ENCODE peak calls at places on chromosomes 13 and 19, in five cellular contexts. Q is neural progenitor cell, E is GM20000, D is osteocyte, L is neural crest cell. W is an unnamed sample.
A peak's percentile ranks its signal among the peaks of the same experiment; 100 is the strongest.

GRCh38 chr19:33810821-33811220 is 14.2 kb downstream of the KCTD15 start:
- DNase-seq in Q (no peak), E (no peak), D (no peak), L (no peak), W (no peak)

GRCh38 chr13:111665691-111666095 is 345.3 kb downstream of the TEX29 start:
- DNase-seq in Q (no peak), E (no peak), D (peak; percentile 82), L (no peak), W (no peak)

GRCh38 chr19:33473644-33474305 is 47.8 kb downstream of the PEPD start:
- DNase-seq in Q (no peak), E (no peak), D (peak; percentile 79), L (no peak), W (no peak)

GRCh38 chr13:44451109-44451508 is 77.5 kb downstream of the SERP2 start:
- DNase-seq in Q (no peak), E (no peak), D (no peak), L (no peak), W (no peak)

GRCh38 chr13:30053904-30054303 is 203.5 kb upstream of the UBL3 start:
- DNase-seq in Q (no peak), E (no peak), D (no peak), L (peak; percentile 19), W (no peak)

GRCh38 chr13:29849071-29849541 is 1.3 kb downstream of the UBL3 start:
- DNase-seq in Q (peak; percentile 23), E (peak; percentile 28), D (no peak), L (no peak), W (no peak)

GRCh38 chr13:108086678-108087077 is 128.7 kb downstream of the LIG4 start:
- DNase-seq in Q (peak; percentile 18), E (no peak), D (no peak), L (no peak), W (no peak)

GRCh38 chr13:73835138-73835721 is 299.0 kb downstream of the KLF12 start:
- DNase-seq in Q (peak; percentile 44), E (peak; percentile 42), D (no peak), L (no peak), W (no peak)

GRCh38 chr19:38666662-38667448 is 19.4 kb downstream of the ACTN4 start:
- DNase-seq in Q (peak; percentile 58), E (peak; percentile 70), D (no peak), L (no peak), W (no peak)

GRCh38 chr13:48775804-48776203 is 122.1 kb downstream of the CYSLTR2 start:
- DNase-seq in Q (no peak), E (no peak), D (no peak), L (no peak), W (no peak)

GRCh38 chr19:5961969-5962945 is 15.7 kb downstream of the RANBP3 start:
- DNase-seq in Q (no peak), E (no peak), D (no peak), L (no peak), W (no peak)

GRCh38 chr13:73708393-73708985 is 425.7 kb downstream of the KLF12 start:
- DNase-seq in Q (peak; percentile 76), E (peak; percentile 46), D (no peak), L (peak; percentile 27), W (peak; percentile 12)

GRCh38 chr13:35621989-35622388 is 145.5 kb upstream of the MAB21L1 start:
- DNase-seq in Q (no peak), E (no peak), D (no peak), L (no peak), W (no peak)

GRCh38 chr13:75214846-75215245 is 267.1 kb downstream of the TBC1D4 start:
- DNase-seq in Q (no peak), E (no peak), D (no peak), L (no peak), W (no peak)

GRCh38 chr13:31046711-31047279 is 114.3 kb downstream of the TEX26 start:
- DNase-seq in Q (peak; percentile 10), E (no peak), D (no peak), L (no peak), W (no peak)

GRCh38 chr13:45490068-45490467 is 25.3 kb downstream of the COG3 start:
- DNase-seq in Q (no peak), E (no peak), D (no peak), L (no peak), W (no peak)

GRCh38 chr19:15113245-15114152 is 6.3 kb downstream of the SYDE1 start:
- DNase-seq in Q (no peak), E (no peak), D (no peak), L (no peak), W (no peak)

GRCh38 chr19:17215125-17215971 is at the start of gene USE1:
- DNase-seq in Q (peak; percentile 96), E (peak; percentile 93), D (peak; percentile 94), L (peak; percentile 75), W (peak; percentile 92)

GRCh38 chr13:100513987-100514670 is 74.5 kb downstream of the GGACT start:
- DNase-seq in Q (no peak), E (no peak), D (no peak), L (no peak), W (no peak)

GRCh38 chr19:12872941-12873890 is 8.0 kb downstream of the DNASE2 start:
- DNase-seq in Q (peak; percentile 21), E (peak; percentile 63), D (no peak), L (no peak), W (no peak)

GRCh38 chr19:29379257-29379986 is 146.4 kb upstream of the VSTM2B start:
- DNase-seq in Q (no peak), E (no peak), D (peak; percentile 64), L (no peak), W (no peak)

GRCh38 chr19:30148039-30148438 is 206.0 kb downstream of the URI1 start:
- DNase-seq in Q (no peak), E (no peak), D (no peak), L (no peak), W (no peak)

GRCh38 chr13:40490086-40490723 is 176.2 kb downstream of the FOXO1 start:
- DNase-seq in Q (no peak), E (no peak), D (no peak), L (no peak), W (no peak)

GRCh38 chr13:71625694-71626093 is 241.3 kb downstream of the DACH1 start:
- DNase-seq in Q (no peak), E (no peak), D (no peak), L (no peak), W (no peak)

GRCh38 chr19:4375620-4376228 is 24.6 kb downstream of the SH3GL1 start:
- DNase-seq in Q (peak; percentile 74), E (peak; percentile 60), D (no peak), L (no peak), W (no peak)

GRCh38 chr19:49362048-49362925 is at the start of gene TEAD2:
- DNase-seq in Q (peak; percentile 90), E (peak; percentile 58), D (peak; percentile 87), L (peak; percentile 61), W (no peak)

GRCh38 chr19:1355974-1356865 is 27.5 kb upstream of the NDUFS7 start:
- DNase-seq in Q (peak; percentile 27), E (no peak), D (no peak), L (no peak), W (no peak)

GRCh38 chr19:37361994-37362393 is 8.9 kb upstream of the ZNF527 start:
- DNase-seq in Q (no peak), E (no peak), D (no peak), L (no peak), W (no peak)

GRCh38 chr19:47274071-47274890 is at the start of gene INAFM1:
- DNase-seq in Q (peak; percentile 95), E (peak; percentile 98), D (peak; percentile 99), L (peak; percentile 99), W (peak; percentile 57)

GRCh38 chr13:97339019-97339988 is 94.7 kb upstream of the RAP2A start:
- DNase-seq in Q (no peak), E (no peak), D (no peak), L (no peak), W (no peak)

GRCh38 chr19:33325920-33326319 is 23.6 kb upstream of the CEBPA start:
- DNase-seq in Q (no peak), E (no peak), D (no peak), L (no peak), W (no peak)

GRCh38 chr19:14450168-14450874 is 17.2 kb downstream of the PKN1 start:
- DNase-seq in Q (peak; percentile 65), E (peak; percentile 78), D (no peak), L (no peak), W (no peak)

GRCh38 chr13:74907788-74908187 is 574.2 kb downstream of the TBC1D4 start:
- DNase-seq in Q (no peak), E (no peak), D (no peak), L (no peak), W (no peak)

GRCh38 chr19:47805313-47805712 is 962 bp upstream of the TPRX1 start:
- DNase-seq in Q (no peak), E (no peak), D (no peak), L (no peak), W (no peak)

GRCh38 chr13:113638173-113638746 is 19.7 kb downstream of the ATP4B start:
- DNase-seq in Q (no peak), E (no peak), D (peak; percentile 68), L (no peak), W (no peak)

GRCh38 chr13:43422061-43422460 is 364.7 kb downstream of the ENOX1 start:
- DNase-seq in Q (no peak), E (no peak), D (no peak), L (no peak), W (no peak)

GRCh38 chr13:95660981-95661581 is 15.9 kb upstream of the DNAJC3 start:
- DNase-seq in Q (peak; percentile 56), E (no peak), D (no peak), L (no peak), W (no peak)

GRCh38 chr19:16288544-16288943 is 36.1 kb upstream of the KLF2 start:
- DNase-seq in Q (no peak), E (no peak), D (no peak), L (no peak), W (no peak)

GRCh38 chr19:364496-365287 is 20.1 kb upstream of the MIER2 start:
- DNase-seq in Q (no peak), E (no peak), D (peak; percentile 78), L (no peak), W (no peak)

GRCh38 chr19:43101950-43102349 is 19.4 kb upstream of the PSG2 start:
- DNase-seq in Q (no peak), E (no peak), D (no peak), L (no peak), W (no peak)
- TF ChIP-seq CTCF in Q (no peak), E (no peak), D (no peak), L (no peak), W (no peak)

GRCh38 chr19:7614859-7615741 is 14.2 kb downstream of the XAB2 start:
- DNase-seq in Q (no peak), E (no peak), D (no peak), L (no peak), W (no peak)
- TF ChIP-seq CTCF in Q (no peak), E (no peak), D (no peak), L (no peak), W (no peak)

GRCh38 chr13:93446256-93446655 is 219.6 kb downstream of the GPC6 start:
- DNase-seq in Q (no peak), E (no peak), D (no peak), L (no peak), W (no peak)
- TF ChIP-seq CTCF in Q (no peak), E (no peak), D (no peak), L (no peak), W (no peak)

GRCh38 chr19:35851213-35852028 is 883 bp downstream of the NPHS1 start:
- DNase-seq in Q (peak; percentile 77), E (no peak), D (no peak), L (peak; percentile 22), W (no peak)
- TF ChIP-seq CTCF in Q (peak; percentile 63), E (no peak), D (peak; percentile 7), L (peak; percentile 42), W (peak; percentile 25)

W was measured in D721Med.